ENCODE peak calls at places on chromosomes 12 and 14, in six cellular contexts. F, J, V, R, Q and L are unnamed samples.

GRCh38 chr12:108315486-108316105 is 23.5 kb downstream of the CMKLR1 start:
- DNase-seq in F (no peak), J (no peak), R (no peak), V (no peak), Q (no peak), L (no peak)

GRCh38 chr14:104383931-104384775 is 195.4 kb upstream of the C14orf180 start:
- DNase-seq in J (no peak), V (no peak), Q (no peak), F (no peak), R (no peak), L (no peak)

GRCh38 chr14:99699071-99699760 is 15.1 kb downstream of the CYP46A1 start:
- DNase-seq in J (no peak), R (no peak), F (no peak), V (no peak), Q (no peak), L (no peak)

GRCh38 chr12:27627123-27627835 is 69.0 kb upstream of the REP15 start:
- DNase-seq in R (no peak), Q (no peak), F (no peak), V (no peak), J (peak), L (peak)

GRCh38 chr12:124667671-124668337 is 100.4 kb upstream of the NCOR2 start:
- DNase-seq in V (no peak), Q (no peak), F (no peak), R (no peak), J (no peak), L (no peak)

GRCh38 chr12:67909091-67909531 is 80.1 kb upstream of the IFNG-AS1 start:
- DNase-seq in J (peak), F (no peak), V (no peak), R (no peak), Q (no peak), L (peak)

GRCh38 chr14:104085032-104085888 is at the start of gene ASPG:
- DNase-seq in Q (peak), V (no peak), F (no peak), J (no peak), R (no peak), L (no peak)

GRCh38 chr12:27142102-27142721 is 59.8 kb upstream of the C12orf71 start:
- DNase-seq in J (peak), Q (no peak), F (peak), V (peak), R (peak), L (peak)

GRCh38 chr12:54378791-54379400 is 5.6 kb downstream of the ZNF385A start:
- DNase-seq in J (peak), F (no peak), V (no peak), R (no peak), Q (no peak), L (peak)

GRCh38 chr14:61365667-61366194 is 44.4 kb downstream of the PRKCH start:
- DNase-seq in J (no peak), F (no peak), Q (no peak), V (no peak), R (no peak), L (no peak)

GRCh38 chr14:35576260-35576659 is 42.3 kb downstream of the INSM2 start:
- DNase-seq in J (no peak), R (no peak), Q (no peak), F (no peak), V (no peak), L (no peak)

GRCh38 chr12:104697186-104697585 is 240.4 kb downstream of the CHST11 start:
- DNase-seq in Q (no peak), R (no peak), V (no peak), J (no peak), F (no peak), L (no peak)

GRCh38 chr12:113831486-113831885 is 134.6 kb downstream of the RBM19 start:
- DNase-seq in J (no peak), Q (no peak), F (no peak), V (no peak), R (no peak), L (no peak)

GRCh38 chr12:89080797-89081470 is 271.4 kb downstream of the DUSP6 start:
- DNase-seq in F (no peak), R (no peak), V (no peak), Q (no peak), J (no peak), L (peak)

GRCh38 chr14:34023824-34024767 is 73.2 kb upstream of the EGLN3 start:
- DNase-seq in V (no peak), F (no peak), J (no peak), R (no peak), Q (no peak), L (no peak)

GRCh38 chr12:2170376-2170775 is 117.6 kb downstream of the CACNA1C start:
- DNase-seq in R (no peak), V (no peak), Q (no peak), F (no peak), J (peak), L (no peak)

GRCh38 chr14:34571771-34572170 is 32.3 kb upstream of the EAPP start:
- DNase-seq in Q (no peak), J (no peak), R (no peak), F (no peak), V (no peak), L (no peak)

GRCh38 chr14:93715279-93715927 is 72.9 kb downstream of the PRIMA1 start:
- DNase-seq in F (no peak), V (no peak), J (no peak), Q (no peak), R (no peak), L (no peak)

GRCh38 chr12:116609715-116610114 is 50.5 kb downstream of the MAP1LC3B2 start:
- DNase-seq in F (no peak), R (no peak), J (no peak), Q (no peak), V (peak), L (peak)

GRCh38 chr12:39780527-39781446 is 161.2 kb upstream of the ABCD2 start:
- DNase-seq in R (no peak), V (no peak), F (no peak), Q (no peak), J (no peak), L (peak)

GRCh38 chr12:93243689-93244513 is 133.8 kb upstream of the NUDT4 start:
- DNase-seq in J (peak), Q (no peak), F (peak), V (no peak), R (no peak), L (peak)

GRCh38 chr12:91355150-91356006 is 172.8 kb upstream of the DCN start:
- DNase-seq in J (peak), F (peak), V (peak), Q (peak), R (peak), L (peak)

GRCh38 chr14:22865424-22866215 is 5.9 kb upstream of the LRP10 start:
- DNase-seq in V (no peak), J (no peak), Q (no peak), R (no peak), F (no peak), L (no peak)

GRCh38 chr12:50174971-50175715 is 8.0 kb upstream of the CERS5 start:
- DNase-seq in Q (no peak), J (peak), V (peak), F (no peak), R (peak), L (peak)

GRCh38 chr12:26195641-26196423 is 459 bp downstream of the SSPN start:
- DNase-seq in V (no peak), F (no peak), Q (no peak), J (peak), R (peak), L (peak)

GRCh38 chr12:18629916-18630315 is 107.9 kb downstream of the PLCZ1 start:
- DNase-seq in R (no peak), J (no peak), F (no peak), V (no peak), Q (no peak), L (peak)

GRCh38 chr14:68507544-68508081 is 285.3 kb downstream of the ZFP36L1 start:
- DNase-seq in V (no peak), F (no peak), J (no peak), Q (peak), R (no peak), L (no peak)

GRCh38 chr14:99123208-99123870 is 148.7 kb downstream of the BCL11B start:
- DNase-seq in V (no peak), R (no peak), F (no peak), Q (no peak), J (no peak), L (no peak)

GRCh38 chr12:96473394-96474093 is 15.8 kb upstream of the CFAP54 start:
- DNase-seq in R (no peak), V (no peak), F (no peak), Q (no peak), J (no peak), L (no peak)

GRCh38 chr12:132275110-132275531 is 54.3 kb downstream of the GALNT9 start:
- DNase-seq in F (no peak), J (peak), R (no peak), V (no peak), Q (no peak), L (peak)

GRCh38 chr14:106670006-106670405 is 1143.6 kb downstream of the TMEM121 start:
- DNase-seq in F (no peak), R (no peak), V (no peak), Q (no peak), J (no peak), L (no peak)

GRCh38 chr12:4449862-4450222 is 4.2 kb upstream of the FGF6 start:
- DNase-seq in R (no peak), V (no peak), F (no peak), J (no peak), Q (no peak), L (no peak)

GRCh38 chr12:78096909-78097597 is 266.4 kb downstream of the NAV3 start:
- DNase-seq in J (peak), F (no peak), R (no peak), Q (no peak), V (no peak), L (no peak)

GRCh38 chr14:100504372-100505078 is 82.7 kb downstream of the BEGAIN start:
- DNase-seq in Q (no peak), V (no peak), J (no peak), R (no peak), F (no peak), L (peak)

GRCh38 chr12:49626169-49626835 is 2.9 kb downstream of the PRPF40B start:
- DNase-seq in J (no peak), R (no peak), Q (no peak), V (no peak), F (no peak), L (peak)